ENCODE peak calls at places on chromosomes 13 and 19, in five cellular contexts. One of them, this sample, is unnamed.

GRCh38 chr19:43749152-43749551 is 5.6 kb downstream of the SMG9 start:
- DNase-seq in AG10803: no peak
- DNase-seq in ovary: no peak
- DNase-seq in glutamatergic neuron: no peak
- DNase-seq in Peyer's patch: no peak
- DNase-seq in this sample: no peak

GRCh38 chr19:18743281-18743825 is 47.8 kb downstream of the COMP start:
- DNase-seq in AG10803: no peak
- DNase-seq in ovary: peak
- DNase-seq in glutamatergic neuron: peak
- DNase-seq in Peyer's patch: no peak
- DNase-seq in this sample: no peak

GRCh38 chr13:73952683-73953082 is 181.5 kb downstream of the KLF12 start:
- DNase-seq in AG10803: peak
- DNase-seq in ovary: no peak
- DNase-seq in glutamatergic neuron: no peak
- DNase-seq in Peyer's patch: no peak
- DNase-seq in this sample: no peak

GRCh38 chr13:113062691-113063090 is 42.9 kb upstream of the F7 start:
- DNase-seq in AG10803: no peak
- DNase-seq in ovary: no peak
- DNase-seq in glutamatergic neuron: no peak
- DNase-seq in Peyer's patch: no peak
- DNase-seq in this sample: no peak

GRCh38 chr19:43781630-43782310 is 997 bp upstream of the KCNN4 start:
- DNase-seq in AG10803: no peak
- DNase-seq in ovary: no peak
- DNase-seq in glutamatergic neuron: no peak
- DNase-seq in Peyer's patch: no peak
- DNase-seq in this sample: no peak

GRCh38 chr13:75302031-75302430 is 179.9 kb downstream of the TBC1D4 start:
- DNase-seq in AG10803: no peak
- DNase-seq in ovary: no peak
- DNase-seq in glutamatergic neuron: no peak
- DNase-seq in Peyer's patch: no peak
- DNase-seq in this sample: no peak

GRCh38 chr13:100892981-100893380 is 218.4 kb upstream of the TMTC4 start:
- DNase-seq in AG10803: no peak
- DNase-seq in ovary: no peak
- DNase-seq in glutamatergic neuron: no peak
- DNase-seq in Peyer's patch: no peak
- DNase-seq in this sample: no peak

GRCh38 chr13:51697181-51697580 is 106.8 kb downstream of the DHRS12 start:
- DNase-seq in AG10803: no peak
- DNase-seq in ovary: no peak
- DNase-seq in glutamatergic neuron: no peak
- DNase-seq in Peyer's patch: no peak
- DNase-seq in this sample: no peak

GRCh38 chr19:39428309-39429112 is 7.2 kb downstream of the RPS16 start:
- DNase-seq in AG10803: peak
- DNase-seq in ovary: peak
- DNase-seq in glutamatergic neuron: peak
- DNase-seq in Peyer's patch: no peak
- DNase-seq in this sample: no peak

GRCh38 chr19:28292822-28293500 is 920.0 kb downstream of the UQCRFS1 start:
- DNase-seq in AG10803: no peak
- DNase-seq in ovary: no peak
- DNase-seq in glutamatergic neuron: peak
- DNase-seq in Peyer's patch: no peak
- DNase-seq in this sample: no peak

GRCh38 chr13:76965759-76966421 is 17.6 kb downstream of the ACOD1 start:
- DNase-seq in AG10803: peak
- DNase-seq in ovary: peak
- DNase-seq in glutamatergic neuron: no peak
- DNase-seq in Peyer's patch: no peak
- DNase-seq in this sample: no peak
- TF ChIP-seq CTCF in AG10803: no peak
- TF ChIP-seq CTCF in ovary: no peak
- TF ChIP-seq CTCF in glutamatergic neuron: no peak
- TF ChIP-seq CTCF in Peyer's patch: no peak
- TF ChIP-seq CTCF in this sample: no peak

GRCh38 chr19:37933965-37934364 is 27.0 kb downstream of the SIPA1L3 start:
- DNase-seq in AG10803: peak
- DNase-seq in ovary: no peak
- DNase-seq in glutamatergic neuron: peak
- DNase-seq in Peyer's patch: no peak
- DNase-seq in this sample: no peak

GRCh38 chr19:37929512-37929911 is 22.5 kb downstream of the SIPA1L3 start:
- DNase-seq in AG10803: no peak
- DNase-seq in ovary: no peak
- DNase-seq in glutamatergic neuron: no peak
- DNase-seq in Peyer's patch: no peak
- DNase-seq in this sample: no peak

GRCh38 chr19:37930416-37930815 is 23.4 kb downstream of the SIPA1L3 start:
- DNase-seq in AG10803: no peak
- DNase-seq in ovary: no peak
- DNase-seq in glutamatergic neuron: no peak
- DNase-seq in Peyer's patch: no peak
- DNase-seq in this sample: no peak

GRCh38 chr19:37932985-37933953 is 26.3 kb downstream of the SIPA1L3 start:
- DNase-seq in AG10803: peak
- DNase-seq in ovary: no peak
- DNase-seq in glutamatergic neuron: peak
- DNase-seq in Peyer's patch: no peak
- DNase-seq in this sample: no peak

GRCh38 chr19:37931941-37932655 is 25.1 kb downstream of the SIPA1L3 start:
- DNase-seq in AG10803: peak
- DNase-seq in ovary: peak
- DNase-seq in glutamatergic neuron: peak
- DNase-seq in Peyer's patch: peak
- DNase-seq in this sample: peak
- TF ChIP-seq CTCF in AG10803: peak
- TF ChIP-seq CTCF in ovary: no peak
- TF ChIP-seq CTCF in glutamatergic neuron: no peak
- TF ChIP-seq CTCF in Peyer's patch: no peak
- TF ChIP-seq CTCF in this sample: no peak

GRCh38 chr13:110715395-110716234 is 2.1 kb downstream of the ING1 start:
- DNase-seq in AG10803: peak
- DNase-seq in ovary: peak
- DNase-seq in glutamatergic neuron: peak
- DNase-seq in Peyer's patch: peak
- DNase-seq in this sample: peak
- TF ChIP-seq CTCF in AG10803: peak
- TF ChIP-seq CTCF in ovary: peak
- TF ChIP-seq CTCF in glutamatergic neuron: no peak
- TF ChIP-seq CTCF in Peyer's patch: no peak
- TF ChIP-seq CTCF in this sample: no peak

DNA sequence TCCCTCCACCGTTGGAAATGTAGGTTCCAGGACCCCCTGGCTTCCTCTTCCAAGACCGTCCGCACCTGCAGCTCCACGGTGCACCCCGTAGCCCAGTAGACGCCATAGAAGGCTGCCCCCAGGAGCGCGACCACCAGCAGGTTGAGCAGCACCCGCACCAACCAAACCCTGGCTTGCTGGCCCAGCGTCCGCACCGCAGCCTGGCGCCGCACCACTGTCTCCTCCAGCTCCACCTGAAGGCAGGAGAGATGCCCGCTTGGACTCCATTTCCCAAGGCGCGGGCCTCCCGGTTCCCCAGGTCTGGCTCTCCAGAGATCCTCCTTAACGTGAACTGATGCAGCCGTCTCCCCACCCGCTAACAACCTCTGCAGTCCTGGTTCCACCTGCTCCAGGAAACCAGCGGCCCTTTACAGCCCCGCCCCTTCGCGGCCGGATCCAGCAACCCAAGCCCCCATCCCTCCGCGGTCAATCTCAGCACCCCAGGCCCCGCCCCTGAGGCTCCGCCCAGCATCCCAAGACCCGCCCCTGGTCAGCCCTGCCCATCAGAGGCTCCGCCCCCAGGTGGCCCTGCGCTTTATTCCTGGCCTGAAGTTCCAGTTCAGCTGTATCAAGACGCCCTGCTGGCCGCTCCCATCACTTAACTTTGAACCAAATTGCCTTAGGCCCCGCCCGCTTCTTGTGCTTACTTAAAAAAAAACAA is 5.0 kb upstream of the LENG1 start:
- DNase-seq in AG10803: no peak
- DNase-seq in ovary: peak
- DNase-seq in glutamatergic neuron: peak
- DNase-seq in Peyer's patch: peak
- DNase-seq in this sample: no peak
- TF ChIP-seq CTCF in AG10803: no peak
- TF ChIP-seq CTCF in ovary: no peak
- TF ChIP-seq CTCF in glutamatergic neuron: no peak
- TF ChIP-seq CTCF in Peyer's patch: no peak
- TF ChIP-seq CTCF in this sample: no peak

GRCh38 chr19:49573009-49573408 is 7.3 kb downstream of the NOSIP start:
- DNase-seq in AG10803: no peak
- DNase-seq in ovary: no peak
- DNase-seq in glutamatergic neuron: no peak
- DNase-seq in Peyer's patch: no peak
- DNase-seq in this sample: no peak

GRCh38 chr19:49574206-49574755 is 6.1 kb downstream of the NOSIP start:
- DNase-seq in AG10803: no peak
- DNase-seq in ovary: no peak
- DNase-seq in glutamatergic neuron: no peak
- DNase-seq in Peyer's patch: no peak
- DNase-seq in this sample: no peak

GRCh38 chr19:49570138-49570856 is 10.1 kb downstream of the NOSIP start:
- DNase-seq in AG10803: peak
- DNase-seq in ovary: peak
- DNase-seq in glutamatergic neuron: no peak
- DNase-seq in Peyer's patch: peak
- DNase-seq in this sample: no peak

GRCh38 chr19:49573451-49573850 is 6.9 kb downstream of the NOSIP start:
- DNase-seq in AG10803: no peak
- DNase-seq in ovary: no peak
- DNase-seq in glutamatergic neuron: no peak
- DNase-seq in Peyer's patch: no peak
- DNase-seq in this sample: no peak

DNA sequence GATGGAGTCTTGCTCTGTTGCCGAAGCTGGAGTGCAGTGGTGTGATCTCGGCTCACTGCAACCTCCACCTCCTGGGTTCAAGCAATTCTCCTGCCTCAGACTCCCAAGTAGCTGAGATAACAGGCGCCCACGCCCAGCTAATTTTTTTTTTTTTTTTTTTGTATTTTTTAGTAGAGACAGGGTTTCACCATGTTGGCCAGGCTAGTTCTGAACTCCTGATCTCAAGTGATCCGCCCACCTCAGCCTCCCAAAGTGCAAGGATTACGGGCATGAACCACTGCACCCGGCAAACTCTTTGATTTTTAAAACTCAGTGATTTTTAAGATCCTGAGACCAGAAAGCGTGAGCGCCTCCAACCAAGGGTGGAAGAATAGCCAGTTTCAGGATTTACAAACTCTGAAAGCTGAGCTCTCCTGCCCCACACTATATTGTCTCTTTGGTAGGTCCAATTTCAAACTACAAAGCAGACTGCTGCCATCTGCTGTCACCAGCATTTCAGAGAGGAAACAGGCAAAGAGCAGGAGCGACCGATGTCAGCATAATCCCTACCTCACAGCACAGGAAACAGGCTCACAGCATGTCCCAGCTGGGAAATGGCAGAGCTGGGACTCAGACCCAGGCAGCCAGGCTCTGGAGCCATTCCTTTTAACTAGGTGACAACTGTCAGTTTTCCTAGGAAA is 9.2 kb downstream of the NOSIP start:
- DNase-seq in AG10803: no peak
- DNase-seq in ovary: no peak
- DNase-seq in glutamatergic neuron: peak
- DNase-seq in Peyer's patch: no peak
- DNase-seq in this sample: no peak
- TF ChIP-seq CTCF in AG10803: no peak
- TF ChIP-seq CTCF in ovary: no peak
- TF ChIP-seq CTCF in glutamatergic neuron: no peak
- TF ChIP-seq CTCF in Peyer's patch: no peak
- TF ChIP-seq CTCF in this sample: no peak

GRCh38 chr13:37806666-37807065 is 62.9 kb downstream of the TRPC4 start:
- DNase-seq in AG10803: no peak
- DNase-seq in ovary: no peak
- DNase-seq in glutamatergic neuron: no peak
- DNase-seq in Peyer's patch: no peak
- DNase-seq in this sample: no peak
- TF ChIP-seq CTCF in AG10803: no peak
- TF ChIP-seq CTCF in ovary: no peak
- TF ChIP-seq CTCF in glutamatergic neuron: no peak
- TF ChIP-seq CTCF in Peyer's patch: no peak
- TF ChIP-seq CTCF in this sample: no peak

GRCh38 chr19:47623151-47623920 is 14.4 kb downstream of the BICRA start:
- DNase-seq in AG10803: no peak
- DNase-seq in ovary: no peak
- DNase-seq in glutamatergic neuron: no peak
- DNase-seq in Peyer's patch: no peak
- DNase-seq in this sample: no peak

GRCh38 chr19:47625650-47626049 is 16.7 kb downstream of the BICRA start:
- DNase-seq in AG10803: no peak
- DNase-seq in ovary: no peak
- DNase-seq in glutamatergic neuron: no peak
- DNase-seq in Peyer's patch: no peak
- DNase-seq in this sample: no peak

GRCh38 chr19:47623921-47624391 is 15.0 kb downstream of the BICRA start:
- DNase-seq in AG10803: no peak
- DNase-seq in ovary: no peak
- DNase-seq in glutamatergic neuron: no peak
- DNase-seq in Peyer's patch: no peak
- DNase-seq in this sample: no peak

GRCh38 chr19:47628058-47628771 is 19.3 kb downstream of the BICRA start:
- DNase-seq in AG10803: no peak
- DNase-seq in ovary: no peak
- DNase-seq in glutamatergic neuron: no peak
- DNase-seq in Peyer's patch: no peak
- DNase-seq in this sample: no peak

GRCh38 chr19:47626238-47626637 is 17.3 kb downstream of the BICRA start:
- DNase-seq in AG10803: no peak
- DNase-seq in ovary: no peak
- DNase-seq in glutamatergic neuron: no peak
- DNase-seq in Peyer's patch: no peak
- DNase-seq in this sample: no peak
- TF ChIP-seq CTCF in AG10803: no peak
- TF ChIP-seq CTCF in ovary: no peak
- TF ChIP-seq CTCF in glutamatergic neuron: no peak
- TF ChIP-seq CTCF in Peyer's patch: no peak
- TF ChIP-seq CTCF in this sample: no peak

GRCh38 chr19:47187023-47187655 is 43.9 kb downstream of the BBC3 start:
- DNase-seq in AG10803: no peak
- DNase-seq in ovary: no peak
- DNase-seq in glutamatergic neuron: no peak
- DNase-seq in Peyer's patch: no peak
- DNase-seq in this sample: no peak
- TF ChIP-seq CTCF in AG10803: no peak
- TF ChIP-seq CTCF in ovary: no peak
- TF ChIP-seq CTCF in glutamatergic neuron: no peak
- TF ChIP-seq CTCF in Peyer's patch: no peak
- TF ChIP-seq CTCF in this sample: no peak

DNA sequence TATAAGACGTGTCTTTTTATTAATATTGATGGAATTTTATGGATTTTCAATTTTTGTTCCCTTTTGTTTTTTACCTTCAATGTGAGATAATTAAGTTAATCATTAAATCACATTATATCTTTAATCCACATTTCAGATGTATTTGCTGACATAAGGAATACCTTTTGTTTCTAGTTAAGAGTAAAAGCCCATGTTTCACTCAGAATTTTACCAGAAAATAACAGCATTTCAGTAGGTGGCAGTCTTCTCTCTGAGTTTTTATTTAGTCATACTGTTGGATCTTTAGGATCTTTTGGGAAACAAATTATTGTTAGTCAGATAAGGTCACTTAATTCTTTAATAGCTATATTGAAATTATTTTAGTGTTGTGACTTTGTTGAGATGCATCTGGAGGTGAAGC is 67.9 kb downstream of the NDFIP2 start:
- DNase-seq in AG10803: peak
- DNase-seq in ovary: no peak
- DNase-seq in glutamatergic neuron: no peak
- DNase-seq in Peyer's patch: no peak
- DNase-seq in this sample: no peak
- TF ChIP-seq CTCF in AG10803: peak
- TF ChIP-seq CTCF in ovary: no peak
- TF ChIP-seq CTCF in glutamatergic neuron: no peak
- TF ChIP-seq CTCF in Peyer's patch: no peak
- TF ChIP-seq CTCF in this sample: no peak